ENCODE peak calls at places on chromosomes 7 and 10, in six cellular contexts. G is heart left ventricle, Q is tibial nerve, B is HCT116, T is H1, I is ovary. Y is an unnamed sample.

GRCh38 chr7:99014113-99014985 is 129.6 kb downstream of the SMURF1 start:
- DNase-seq in G (no peak), Q (no peak), B (no peak), T (no peak), I (peak), Y (peak)

GRCh38 chr7:74217455-74218342 is 7.9 kb downstream of the LAT2 start:
- DNase-seq in G (no peak), Q (no peak), B (no peak), T (no peak), I (no peak), Y (no peak)

GRCh38 chr7:21028186-21028989 is 241.7 kb upstream of the SP8 start:
- DNase-seq in G (no peak), Q (peak), B (no peak), T (no peak), I (no peak), Y (no peak)

GRCh38 chr7:148242271-148242801 is 348.2 kb upstream of the C7orf33 start:
- DNase-seq in G (no peak), Q (peak), B (peak), T (peak), I (no peak), Y (no peak)

GRCh38 chr10:12196531-12197211 is 683 bp downstream of the CDC123 start:
- DNase-seq in G (no peak), Q (no peak), B (no peak), T (no peak), I (no peak), Y (no peak)

GRCh38 chr10:19133992-19134391 is 85.4 kb downstream of the MALRD1 start:
- DNase-seq in G (no peak), Q (no peak), B (no peak), T (no peak), I (no peak), Y (no peak)

GRCh38 chr7:157767466-157767865 is 430.7 kb downstream of the DNAJB6 start:
- DNase-seq in G (no peak), Q (no peak), B (no peak), T (no peak), I (no peak), Y (no peak)

GRCh38 chr10:130461631-130462030 is 325.4 kb downstream of the GLRX3 start:
- DNase-seq in G (no peak), Q (no peak), B (no peak), T (no peak), I (no peak), Y (no peak)

GRCh38 chr10:126169899-126170298 is 218.4 kb downstream of the ADAM12 start:
- DNase-seq in G (no peak), Q (no peak), B (no peak), T (no peak), I (no peak), Y (no peak)

GRCh38 chr10:131453772-131454634 is 142.5 kb upstream of the TCERG1L start:
- DNase-seq in G (peak), Q (peak), B (peak), T (peak), I (peak), Y (peak)

GRCh38 chr7:28311670-28312069 is 100.6 kb upstream of the CREB5 start:
- DNase-seq in G (no peak), Q (no peak), B (no peak), T (no peak), I (no peak), Y (no peak)

GRCh38 chr10:43648083-43648391 is 644 bp downstream of the ZNF32 start:
- DNase-seq in G (no peak), Q (no peak), B (no peak), T (no peak), I (no peak), Y (no peak)

GRCh38 chr7:92633211-92633906 is 43.2 kb upstream of the FAM133B start:
- DNase-seq in G (no peak), Q (peak), B (peak), T (no peak), I (no peak), Y (no peak)

GRCh38 chr10:74558897-74559296 is 267.5 kb upstream of the KAT6B start:
- DNase-seq in G (no peak), Q (no peak), B (no peak), T (no peak), I (no peak), Y (no peak)

GRCh38 chr7:68730871-68731403 is 867.3 kb upstream of the AUTS2 start:
- DNase-seq in G (no peak), Q (no peak), B (no peak), T (no peak), I (no peak), Y (no peak)

GRCh38 chr7:105106473-105106872 is 92.5 kb downstream of the KMT2E start:
- DNase-seq in G (no peak), Q (no peak), B (no peak), T (no peak), I (no peak), Y (no peak)

GRCh38 chr7:130349911-130350782 is 5.5 kb downstream of the CPA5 start:
- DNase-seq in G (no peak), Q (no peak), B (no peak), T (no peak), I (no peak), Y (peak)

GRCh38 chr10:84613336-84614021 is 285.1 kb downstream of the CCSER2 start:
- DNase-seq in G (no peak), Q (no peak), B (peak), T (peak), I (no peak), Y (no peak)

GRCh38 chr7:127346575-127347256 is 45.8 kb downstream of the ZNF800 start:
- DNase-seq in G (no peak), Q (no peak), B (no peak), T (no peak), I (no peak), Y (no peak)
- H3K27ac ChIP-seq in G (no peak), Q (no peak), B (no peak), T (no peak), I (no peak), Y (no peak)

GRCh38 chr7:101813414-101814019 is 3.9 kb upstream of the CUX1 start:
- DNase-seq in G (no peak), Q (no peak), B (no peak), T (no peak), I (no peak), Y (no peak)

GRCh38 chr7:101816499-101817030 is 861 bp upstream of the CUX1 start:
- DNase-seq in G (peak), Q (no peak), B (no peak), T (no peak), I (peak), Y (no peak)

GRCh38 chr7:101815826-101816488 is 1.5 kb upstream of the CUX1 start:
- DNase-seq in G (peak), Q (peak), B (peak), T (peak), I (peak), Y (peak)

GRCh38 chr7:101814081-101814995 is 3.1 kb upstream of the CUX1 start:
- DNase-seq in G (peak), Q (no peak), B (no peak), T (no peak), I (peak), Y (peak)

GRCh38 chr7:101814996-101815825 is 2.2 kb upstream of the CUX1 start:
- DNase-seq in G (peak), Q (no peak), B (no peak), T (no peak), I (peak), Y (peak)
- TF ChIP-seq POLR2A in G (no peak), Q (no peak), B (no peak), T (no peak), I (no peak), Y (no peak)

GRCh38 chr7:50212666-50213621 is 91.6 kb upstream of the IKZF1 start:
- DNase-seq in G (no peak), Q (no peak), B (no peak), T (no peak), I (no peak), Y (no peak)
- H3K27ac ChIP-seq in G (no peak), Q (no peak), B (no peak), T (no peak), I (no peak), Y (no peak)

DNA sequence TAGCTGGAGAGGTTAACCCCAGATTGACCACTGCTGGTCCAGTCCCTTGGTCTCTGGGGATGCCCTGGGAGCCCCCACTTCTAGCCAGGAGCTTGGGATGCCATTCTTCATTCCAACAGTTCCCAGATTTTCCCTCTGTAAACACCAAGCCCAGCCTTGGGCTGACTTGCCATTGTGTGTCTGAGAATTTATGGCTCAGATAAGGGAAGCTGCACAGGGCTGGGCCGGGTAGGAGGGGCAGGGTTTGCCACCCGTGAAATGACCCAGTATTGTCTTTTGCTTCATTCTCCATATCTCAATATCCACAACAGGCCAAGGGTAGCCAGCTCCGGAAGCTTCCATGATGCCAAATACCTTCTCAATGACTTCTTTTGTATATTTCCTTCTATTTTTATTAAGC is 32.1 kb downstream of the AFAP1L2 start:
- DNase-seq in G (no peak), Q (no peak), B (no peak), T (no peak), I (no peak), Y (no peak)
- TF ChIP-seq POLR2A in G (no peak), Q (no peak), B (no peak), T (no peak), I (no peak), Y (no peak)

GRCh38 chr7:117871778-117872538 is 1.3 kb downstream of the CTTNBP2 start:
- DNase-seq in G (no peak), Q (peak), B (no peak), T (no peak), I (peak), Y (no peak)
- H3K27ac ChIP-seq in G (no peak), Q (no peak), B (peak), T (peak), I (peak), Y (peak)

GRCh38 chr10:88152720-88153119 is 289.3 kb downstream of the PTEN start:
- DNase-seq in G (peak), Q (no peak), B (peak), T (no peak), I (no peak), Y (peak)
- TF ChIP-seq POLR2A in G (no peak), Q (no peak), B (no peak), T (no peak), I (no peak), Y (no peak)

GRCh38 chr10:33413093-33413442 is 78.6 kb upstream of the NRP1 start:
- DNase-seq in G (no peak), Q (no peak), B (no peak), T (no peak), I (no peak), Y (no peak)

GRCh38 chr10:33410860-33411234 is 76.4 kb upstream of the NRP1 start:
- DNase-seq in G (no peak), Q (no peak), B (no peak), T (no peak), I (no peak), Y (no peak)

GRCh38 chr10:33414841-33415240 is 80.4 kb upstream of the NRP1 start:
- DNase-seq in G (no peak), Q (no peak), B (no peak), T (no peak), I (no peak), Y (no peak)

GRCh38 chr10:33410096-33410859 is 75.8 kb upstream of the NRP1 start:
- DNase-seq in G (no peak), Q (no peak), B (no peak), T (no peak), I (no peak), Y (no peak)

DNA sequence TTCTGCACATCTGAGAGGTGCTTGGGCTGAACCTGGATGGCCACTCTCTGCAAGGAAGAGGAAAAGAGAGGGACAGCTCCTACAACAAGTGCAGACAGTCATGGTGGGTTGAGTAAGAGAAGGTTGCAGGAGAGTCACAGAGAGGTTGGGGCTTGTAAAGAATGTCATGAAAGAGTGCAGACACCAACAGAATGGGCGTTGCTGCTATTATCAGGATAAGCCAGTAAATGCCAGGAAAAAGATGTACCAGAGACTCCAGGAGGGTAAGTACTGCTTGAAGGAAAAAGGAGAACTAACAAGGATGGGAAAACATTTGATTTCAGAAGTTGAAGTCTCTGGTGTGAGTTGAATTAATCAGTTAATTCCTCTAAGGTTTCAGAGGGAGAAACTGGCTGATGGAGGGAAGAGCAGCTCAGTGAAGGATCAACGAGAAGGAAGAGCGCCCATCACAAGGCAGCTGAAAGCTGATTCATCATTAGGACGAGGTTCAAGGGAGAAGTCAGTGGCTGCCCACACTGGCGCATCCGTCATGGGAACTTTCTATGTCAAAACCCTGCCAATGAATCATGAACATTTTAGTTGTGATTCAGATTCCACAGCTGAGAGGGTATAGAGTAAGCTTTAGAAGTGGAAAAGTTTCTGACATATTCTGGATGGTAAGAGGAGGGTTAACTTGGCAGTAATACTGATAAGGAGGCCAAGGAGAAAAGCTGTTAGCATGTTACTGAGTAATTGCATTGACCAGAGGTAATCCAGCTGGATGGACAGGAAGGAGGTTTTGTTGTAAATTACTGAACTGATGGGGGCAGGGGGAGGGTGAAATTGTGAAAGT is 78.0 kb upstream of the NRP1 start:
- DNase-seq in G (peak), Q (no peak), B (no peak), T (no peak), I (no peak), Y (no peak)
- H3K27ac ChIP-seq in G (no peak), Q (no peak), B (no peak), T (no peak), I (no peak), Y (peak)

DNA sequence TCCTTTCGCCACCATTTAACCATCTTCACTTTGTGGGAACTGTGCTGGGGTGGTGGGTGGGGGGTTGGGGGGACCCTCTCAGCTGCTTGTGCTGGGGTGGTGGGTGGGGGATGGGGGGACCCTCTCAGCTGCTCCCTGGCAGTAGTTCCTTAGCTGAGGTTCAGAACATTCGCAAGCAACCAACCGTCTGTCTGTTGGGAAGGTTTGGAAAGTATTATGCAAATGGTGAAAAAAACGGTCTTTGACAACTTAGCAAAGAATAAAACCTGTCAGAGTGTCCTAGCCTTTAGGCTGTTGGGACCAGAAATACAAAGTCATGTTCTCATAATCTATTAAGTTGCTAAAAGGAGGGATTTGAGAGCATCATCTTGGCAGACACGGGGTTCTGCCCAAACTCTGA is 14.2 kb upstream of the SRGN start:
- DNase-seq in G (no peak), Q (no peak), B (no peak), T (no peak), I (no peak), Y (no peak)
- TF ChIP-seq POLR2A in G (no peak), Q (no peak), B (no peak), T (no peak), I (no peak), Y (no peak)

Y was measured in suprapubic skin.